ENCODE peak calls at places on chromosome 15, in five cellular contexts. V is activated CD8-positive, alpha-beta memory T cell treated with anti-CD3 and anti-CD28 coated beads, Interleukin-2, amount 50 U/mL, for 48 hours; U is H54; S is HuH-7.5; J is NCI-H510A treated with DMSO at 0.1 percent for 48 hours. O is an unnamed sample.

GRCh38 chr15:30859091-30859874 is 44.4 kb upstream of the FAN1 start:
- DNase-seq in V (no peak), U (peak; percentile 8), S (no peak), J (no peak), O (no peak)

GRCh38 chr15:77495806-77496589 is 75.3 kb downstream of the HMG20A start:
- DNase-seq in V (no peak), U (no peak), S (no peak), J (no peak), O (no peak)

GRCh38 chr15:75452968-75453702 is 1.6 kb upstream of the SIN3A start:
- DNase-seq in V (peak; percentile 87), U (no peak), S (peak; percentile 34), J (peak; percentile 20), O (no peak)

GRCh38 chr15:35427091-35427490 is 118.9 kb downstream of the DPH6 start:
- DNase-seq in V (no peak), U (no peak), S (no peak), J (no peak), O (no peak)

GRCh38 chr15:61228025-61228901 is 839 bp downstream of the RORA start:
- DNase-seq in V (no peak), U (no peak), S (no peak), J (no peak), O (no peak)

GRCh38 chr15:51093865-51094605 is 671 bp downstream of the TNFAIP8L3 start:
- DNase-seq in V (no peak), U (peak; percentile 27), S (peak; percentile 70), J (no peak), O (peak; percentile 39)

GRCh38 chr15:101058735-101059134 is 139.6 kb downstream of the LRRK1 start:
- DNase-seq in V (no peak), U (no peak), S (no peak), J (no peak), O (no peak)

GRCh38 chr15:93656041-93656440 is 567.0 kb upstream of the RGMA start:
- DNase-seq in V (no peak), U (no peak), S (no peak), J (no peak), O (no peak)

GRCh38 chr15:51878446-51879386 is 49.3 kb downstream of the TMOD3 start:
- DNase-seq in V (no peak), U (no peak), S (no peak), J (no peak), O (no peak)

GRCh38 chr15:70098461-70099166 is 897 bp upstream of the TLE3 start:
- DNase-seq in V (peak; percentile 70), U (no peak), S (no peak), J (peak; percentile 34), O (no peak)

GRCh38 chr15:82647045-82647834 is at the start of gene CPEB1:
- DNase-seq in V (peak; percentile 60), U (peak; percentile 78), S (no peak), J (no peak), O (no peak)

GRCh38 chr15:51675234-51675633 is 6.1 kb upstream of the SCG3 start:
- DNase-seq in V (no peak), U (no peak), S (no peak), J (no peak), O (no peak)

GRCh38 chr15:33283603-33284002 is 27.2 kb upstream of the RYR3 start:
- DNase-seq in V (no peak), U (no peak), S (no peak), J (no peak), O (no peak)

GRCh38 chr15:71272932-71273331 is 157.7 kb downstream of the THSD4 start:
- DNase-seq in V (no peak), U (no peak), S (no peak), J (no peak), O (no peak)

GRCh38 chr15:39629376-39629775 is 48.5 kb downstream of the THBS1 start:
- DNase-seq in V (peak; percentile 72), U (peak; percentile 32), S (no peak), J (no peak), O (peak; percentile 24)

GRCh38 chr15:67937153-67937761 is 97.4 kb upstream of the RNU6-1 start:
- DNase-seq in V (no peak), U (no peak), S (no peak), J (no peak), O (no peak)

GRCh38 chr15:32866486-32867312 is 148.9 kb downstream of the GREM1 start:
- DNase-seq in V (no peak), U (no peak), S (no peak), J (no peak), O (no peak)

GRCh38 chr15:98400120-98400519 is 248.2 kb upstream of the IGF1R start:
- DNase-seq in V (no peak), U (no peak), S (no peak), J (no peak), O (no peak)

GRCh38 chr15:88647362-88648105 is 8.7 kb downstream of the ISG20 start:
- DNase-seq in V (peak; percentile 51), U (no peak), S (no peak), J (no peak), O (no peak)

GRCh38 chr15:100191161-100191560 is 150.6 kb downstream of the ADAMTS17 start:
- DNase-seq in V (peak; percentile 12), U (no peak), S (no peak), J (no peak), O (no peak)